ENCODE peak calls at places on chromosomes 3 and 15, in four cellular contexts. H is AG10803, X is AG04449, T is foreskin fibroblast. N is an unnamed sample.

GRCh38 chr3:127019449-127019848 is 36.5 kb downstream of the PLXNA1 start:
- DNase-seq in X (no peak), H (peak), T (peak), N (peak)

GRCh38 chr3:197854596-197855343 is 63.7 kb downstream of the LRCH3 start:
- DNase-seq in X (peak), T (peak), H (peak), N (peak)

GRCh38 chr15:76328106-76328696 is 8.4 kb upstream of the ISL2 start:
- DNase-seq in H (no peak), T (no peak), X (no peak), N (no peak)

GRCh38 chr3:173395412-173396181 is 1.9 kb upstream of the NLGN1 start:
- DNase-seq in H (peak), T (peak), X (peak), N (peak)

GRCh38 chr15:58988011-58988785 is 735 bp downstream of the RNF111 start:
- DNase-seq in H (peak), T (peak), X (no peak), N (peak)

GRCh38 chr3:113516115-113516505 is 1.2 kb upstream of the SPICE1 start:
- DNase-seq in H (no peak), X (no peak), T (no peak), N (no peak)

GRCh38 chr3:173003471-173003870 is 137.6 kb downstream of the SPATA16 start:
- DNase-seq in H (no peak), X (no peak), T (no peak), N (no peak)

GRCh38 chr15:98842192-98842972 is 165.2 kb downstream of the PGPEP1L start:
- DNase-seq in X (no peak), T (no peak), H (peak), N (peak)

GRCh38 chr3:57257678-57258077 is 30.1 kb downstream of the APPL1 start:
- DNase-seq in X (no peak), H (no peak), T (no peak), N (no peak)

GRCh38 chr3:171904829-171905228 is 61.7 kb downstream of the TMEM212 start:
- DNase-seq in H (peak), X (no peak), T (peak), N (peak)

GRCh38 chr3:126937533-126938432 is 45.1 kb upstream of the PLXNA1 start:
- DNase-seq in T (no peak), X (no peak), H (no peak), N (peak)

GRCh38 chr3:128283429-128283828 is 130.1 kb downstream of the EEFSEC start:
- DNase-seq in H (no peak), T (no peak), X (no peak), N (no peak)

GRCh38 chr15:51726302-51727073 is 11.0 kb downstream of the LYSMD2 start:
- DNase-seq in T (peak), H (peak), X (peak), N (peak)

GRCh38 chr15:80861776-80862175 is 82.6 kb downstream of the CEMIP start:
- DNase-seq in T (no peak), H (no peak), X (no peak), N (no peak)

DNA sequence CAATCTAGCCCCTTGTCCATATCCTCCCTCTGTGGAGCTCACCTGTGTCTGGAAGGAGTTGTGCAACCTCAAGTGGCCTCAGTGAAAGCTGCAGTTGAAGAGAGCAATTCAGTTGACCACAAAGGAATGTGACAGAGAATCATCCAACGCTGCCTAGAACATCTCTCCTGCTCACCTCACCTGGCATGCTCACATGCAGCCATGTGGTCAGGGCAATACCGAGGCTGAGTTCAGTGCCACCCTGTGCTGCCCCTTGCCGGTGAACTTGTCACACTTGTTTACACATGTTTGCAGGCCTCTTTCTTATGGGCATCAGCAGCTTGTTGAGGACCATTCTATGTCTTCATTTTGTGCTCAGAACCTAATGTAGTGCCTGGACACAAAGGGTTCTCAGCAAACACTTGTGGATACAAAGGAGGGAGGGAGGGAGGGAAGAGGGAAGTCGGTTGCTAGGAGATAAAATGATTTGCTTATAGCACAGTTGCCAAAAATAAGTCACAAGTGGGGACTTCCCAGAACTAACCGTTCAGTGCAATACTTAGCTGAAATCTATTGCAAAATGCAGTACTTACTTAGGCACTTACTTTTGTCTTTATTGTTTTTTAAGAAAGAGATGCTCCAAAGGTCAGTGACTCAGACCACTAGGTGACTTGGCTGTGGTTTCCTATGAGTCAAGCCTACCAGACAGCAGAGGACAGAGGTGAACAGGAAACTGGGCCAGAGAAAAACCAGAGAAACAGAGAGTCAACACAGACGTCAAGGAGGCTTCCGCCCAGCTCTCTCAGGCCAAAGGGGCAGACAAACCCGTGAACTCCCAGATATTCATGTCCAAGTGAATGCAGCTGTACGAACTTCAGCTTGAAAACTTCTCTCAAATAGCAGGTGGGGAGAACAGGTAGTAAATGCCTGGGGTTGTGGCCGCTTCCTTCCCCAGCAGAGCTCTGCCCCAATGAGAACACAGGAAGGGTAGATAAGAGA is 227.8 kb upstream of the CTNNB1 start:
- DNase-seq in T (peak), X (peak), H (peak), N (peak)
- TF ChIP-seq CTCF in T (no peak), X (no peak), H (no peak), N (no peak)

GRCh38 chr3:186096295-186096694 is 12.6 kb downstream of the ETV5 start:
- DNase-seq in T (no peak), X (no peak), H (no peak), N (no peak)

GRCh38 chr3:186097317-186097662 is 11.6 kb downstream of the ETV5 start:
- DNase-seq in T (no peak), H (no peak), X (no peak), N (no peak)

GRCh38 chr3:186099178-186099577 is 9.7 kb downstream of the ETV5 start:
- DNase-seq in H (peak), X (no peak), T (peak), N (peak)

GRCh38 chr3:186097663-186098451 is 11.0 kb downstream of the ETV5 start:
- DNase-seq in H (peak), X (no peak), T (peak), N (peak)

GRCh38 chr3:186098740-186099139 is 10.1 kb downstream of the ETV5 start:
- DNase-seq in X (no peak), H (peak), T (no peak), N (no peak)
- H3K4me3 ChIP-seq in X (no peak), H (no peak), T (no peak), N (no peak)

GRCh38 chr3:93961489-93961888 is 12.2 kb downstream of the PROS1 start:
- DNase-seq in T (no peak), H (no peak), X (no peak), N (no peak)
- TF ChIP-seq CTCF in T (no peak), H (no peak), X (no peak), N (no peak)

GRCh38 chr3:157544501-157545139 is 41.4 kb upstream of the VEPH1 start:
- DNase-seq in H (peak), T (peak), X (no peak), N (peak)

GRCh38 chr3:157540656-157541055 is 37.4 kb upstream of the VEPH1 start:
- DNase-seq in X (no peak), H (no peak), T (no peak), N (no peak)

GRCh38 chr3:157542711-157543485 is 39.7 kb upstream of the VEPH1 start:
- DNase-seq in H (peak), T (peak), X (no peak), N (peak)

GRCh38 chr3:157541506-157542236 is 38.5 kb upstream of the VEPH1 start:
- DNase-seq in X (no peak), H (no peak), T (no peak), N (no peak)

DNA sequence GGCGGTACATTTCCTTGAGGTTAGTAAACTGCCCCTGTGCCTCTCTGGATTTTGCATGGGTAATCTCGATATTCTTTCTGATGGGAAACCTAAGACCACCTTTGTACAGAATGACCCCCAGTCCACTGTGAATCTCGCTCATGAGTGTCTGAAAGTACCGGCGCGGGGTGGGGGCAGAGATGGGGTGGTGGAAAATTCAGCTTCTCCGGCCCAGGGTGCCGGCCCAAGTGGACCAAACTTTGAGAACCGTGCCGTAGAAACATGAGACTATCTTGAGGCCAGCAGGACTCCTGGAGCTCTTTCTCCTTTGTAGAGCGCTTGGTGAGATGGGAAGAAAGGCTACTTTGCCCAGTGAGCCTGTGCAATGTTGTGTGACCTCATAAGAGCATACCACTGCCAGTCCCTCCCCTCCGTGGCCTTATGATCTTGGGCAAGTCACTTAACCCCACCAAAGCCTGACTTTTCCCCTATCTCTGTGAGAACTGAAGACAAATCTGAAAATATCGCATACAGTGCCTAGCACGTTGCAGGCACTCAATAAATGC is 40.3 kb upstream of the VEPH1 start:
- DNase-seq in T (no peak), X (no peak), H (peak), N (no peak)
- H3K4me3 ChIP-seq in T (peak), X (peak), H (peak), N (peak)

DNA sequence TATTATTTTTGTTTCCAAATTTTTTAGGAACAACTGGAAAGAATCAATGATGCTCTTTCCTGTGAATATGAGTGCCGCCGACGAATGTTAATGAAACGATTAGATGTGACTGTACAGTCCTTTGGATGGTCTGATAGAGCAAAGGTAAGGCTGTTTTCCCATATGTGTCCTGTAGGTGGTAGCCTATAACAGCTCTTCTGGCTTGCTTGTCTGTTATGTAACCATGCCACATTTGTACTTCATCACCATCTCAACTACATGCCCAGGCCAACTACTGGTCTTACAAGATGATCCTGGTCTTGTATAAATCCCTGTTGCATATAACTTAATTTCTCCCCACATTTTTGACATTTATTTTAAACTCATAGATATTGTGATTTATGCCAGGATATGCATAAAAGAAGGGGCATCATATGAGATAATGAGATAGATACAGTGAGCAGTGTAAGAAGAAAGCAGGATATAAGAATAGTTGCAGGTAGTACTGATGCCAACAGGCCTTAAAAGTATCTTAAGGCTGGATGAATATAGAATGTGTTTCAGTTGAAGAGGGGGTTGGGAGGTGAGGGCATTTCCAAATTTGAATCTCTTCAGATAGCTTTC is 20.3 kb downstream of the FAM98B start:
- DNase-seq in X (peak), H (peak), T (peak), N (peak)
- TF ChIP-seq CTCF in X (peak), H (peak), T (peak), N (peak)

N was measured in fibroblast of pulmonary artery.